ENCODE peak calls at places on chromosomes 12 and 14, in ten cellular contexts. One of them, this sample, is unnamed.

GRCh38 chr14:38257500-38257899 is 1.6 kb upstream of the CLEC14A start:
- DNase-seq in NCI-H524: no peak
- DNase-seq in HCEC 1CT: peak
- DNase-seq in frontal cortex: no peak
- DNase-seq in activated CD4-positive, alpha-beta T cell treated with anti-CD3 and anti-CD28 coated beads, Interleukin-2, amount 50 U/mL, for 1 hour: no peak
- DNase-seq in GM03348: no peak
- DNase-seq in stimulated activated CD4-positive, alpha-beta T cell treated with anti-CD3 and anti-CD28 coated beads, Interleukin-15, amount 100 ng/mL, for 24 hours: no peak
- DNase-seq in Caco-2: no peak
- DNase-seq in M059J: no peak
- DNase-seq in ELR: peak
- DNase-seq in this sample: no peak

GRCh38 chr12:70443274-70443673 is 77.2 kb downstream of the KCNMB4 start:
- DNase-seq in NCI-H524: no peak
- DNase-seq in HCEC 1CT: peak
- DNase-seq in frontal cortex: no peak
- DNase-seq in activated CD4-positive, alpha-beta T cell treated with anti-CD3 and anti-CD28 coated beads, Interleukin-2, amount 50 U/mL, for 1 hour: no peak
- DNase-seq in GM03348: no peak
- DNase-seq in stimulated activated CD4-positive, alpha-beta T cell treated with anti-CD3 and anti-CD28 coated beads, Interleukin-15, amount 100 ng/mL, for 24 hours: no peak
- DNase-seq in Caco-2: no peak
- DNase-seq in M059J: peak
- DNase-seq in ELR: peak
- DNase-seq in this sample: no peak

GRCh38 chr12:24661657-24662096 is 287.2 kb downstream of the BCAT1 start:
- DNase-seq in NCI-H524: no peak
- DNase-seq in HCEC 1CT: peak
- DNase-seq in frontal cortex: no peak
- DNase-seq in activated CD4-positive, alpha-beta T cell treated with anti-CD3 and anti-CD28 coated beads, Interleukin-2, amount 50 U/mL, for 1 hour: no peak
- DNase-seq in GM03348: no peak
- DNase-seq in stimulated activated CD4-positive, alpha-beta T cell treated with anti-CD3 and anti-CD28 coated beads, Interleukin-15, amount 100 ng/mL, for 24 hours: no peak
- DNase-seq in Caco-2: no peak
- DNase-seq in M059J: peak
- DNase-seq in ELR: peak
- DNase-seq in this sample: no peak

GRCh38 chr12:54688309-54689033 is 40.3 kb upstream of the DCD start:
- DNase-seq in NCI-H524: no peak
- DNase-seq in HCEC 1CT: no peak
- DNase-seq in frontal cortex: no peak
- DNase-seq in activated CD4-positive, alpha-beta T cell treated with anti-CD3 and anti-CD28 coated beads, Interleukin-2, amount 50 U/mL, for 1 hour: no peak
- DNase-seq in GM03348: no peak
- DNase-seq in stimulated activated CD4-positive, alpha-beta T cell treated with anti-CD3 and anti-CD28 coated beads, Interleukin-15, amount 100 ng/mL, for 24 hours: no peak
- DNase-seq in Caco-2: no peak
- DNase-seq in M059J: no peak
- DNase-seq in ELR: no peak
- DNase-seq in this sample: no peak

GRCh38 chr12:42744539-42745156 is 155.1 kb upstream of the PRICKLE1 start:
- DNase-seq in NCI-H524: no peak
- DNase-seq in HCEC 1CT: no peak
- DNase-seq in frontal cortex: no peak
- DNase-seq in activated CD4-positive, alpha-beta T cell treated with anti-CD3 and anti-CD28 coated beads, Interleukin-2, amount 50 U/mL, for 1 hour: no peak
- DNase-seq in GM03348: peak
- DNase-seq in stimulated activated CD4-positive, alpha-beta T cell treated with anti-CD3 and anti-CD28 coated beads, Interleukin-15, amount 100 ng/mL, for 24 hours: no peak
- DNase-seq in Caco-2: peak
- DNase-seq in M059J: peak
- DNase-seq in ELR: peak
- DNase-seq in this sample: no peak

GRCh38 chr14:35766700-35767082 is 42.4 kb downstream of the RALGAPA1 start:
- DNase-seq in NCI-H524: no peak
- DNase-seq in HCEC 1CT: no peak
- DNase-seq in frontal cortex: no peak
- DNase-seq in activated CD4-positive, alpha-beta T cell treated with anti-CD3 and anti-CD28 coated beads, Interleukin-2, amount 50 U/mL, for 1 hour: no peak
- DNase-seq in GM03348: no peak
- DNase-seq in stimulated activated CD4-positive, alpha-beta T cell treated with anti-CD3 and anti-CD28 coated beads, Interleukin-15, amount 100 ng/mL, for 24 hours: no peak
- DNase-seq in Caco-2: no peak
- DNase-seq in M059J: peak
- DNase-seq in ELR: peak
- DNase-seq in this sample: peak

GRCh38 chr12:79407671-79408622 is 282.8 kb downstream of the PAWR start:
- DNase-seq in NCI-H524: peak
- DNase-seq in HCEC 1CT: peak
- DNase-seq in frontal cortex: no peak
- DNase-seq in activated CD4-positive, alpha-beta T cell treated with anti-CD3 and anti-CD28 coated beads, Interleukin-2, amount 50 U/mL, for 1 hour: no peak
- DNase-seq in GM03348: peak
- DNase-seq in stimulated activated CD4-positive, alpha-beta T cell treated with anti-CD3 and anti-CD28 coated beads, Interleukin-15, amount 100 ng/mL, for 24 hours: peak
- DNase-seq in Caco-2: peak
- DNase-seq in M059J: peak
- DNase-seq in ELR: peak
- DNase-seq in this sample: no peak

GRCh38 chr12:27844427-27845090 is 64.5 kb upstream of the MANSC4 start:
- DNase-seq in NCI-H524: no peak
- DNase-seq in HCEC 1CT: no peak
- DNase-seq in frontal cortex: no peak
- DNase-seq in activated CD4-positive, alpha-beta T cell treated with anti-CD3 and anti-CD28 coated beads, Interleukin-2, amount 50 U/mL, for 1 hour: no peak
- DNase-seq in GM03348: no peak
- DNase-seq in stimulated activated CD4-positive, alpha-beta T cell treated with anti-CD3 and anti-CD28 coated beads, Interleukin-15, amount 100 ng/mL, for 24 hours: no peak
- DNase-seq in Caco-2: no peak
- DNase-seq in M059J: peak
- DNase-seq in ELR: no peak
- DNase-seq in this sample: no peak

GRCh38 chr14:94048676-94049624 is 22.8 kb downstream of the OTUB2 start:
- DNase-seq in NCI-H524: peak
- DNase-seq in HCEC 1CT: no peak
- DNase-seq in frontal cortex: no peak
- DNase-seq in activated CD4-positive, alpha-beta T cell treated with anti-CD3 and anti-CD28 coated beads, Interleukin-2, amount 50 U/mL, for 1 hour: no peak
- DNase-seq in GM03348: no peak
- DNase-seq in stimulated activated CD4-positive, alpha-beta T cell treated with anti-CD3 and anti-CD28 coated beads, Interleukin-15, amount 100 ng/mL, for 24 hours: no peak
- DNase-seq in Caco-2: no peak
- DNase-seq in M059J: no peak
- DNase-seq in ELR: no peak
- DNase-seq in this sample: no peak

GRCh38 chr14:54567634-54568561 is 970 bp downstream of the SAMD4A start:
- DNase-seq in NCI-H524: peak
- DNase-seq in HCEC 1CT: peak
- DNase-seq in frontal cortex: peak
- DNase-seq in activated CD4-positive, alpha-beta T cell treated with anti-CD3 and anti-CD28 coated beads, Interleukin-2, amount 50 U/mL, for 1 hour: peak
- DNase-seq in GM03348: peak
- DNase-seq in stimulated activated CD4-positive, alpha-beta T cell treated with anti-CD3 and anti-CD28 coated beads, Interleukin-15, amount 100 ng/mL, for 24 hours: peak
- DNase-seq in Caco-2: peak
- DNase-seq in M059J: peak
- DNase-seq in ELR: peak
- DNase-seq in this sample: peak

GRCh38 chr12:123354600-123354999 is 10.0 kb downstream of the SBNO1 start:
- DNase-seq in NCI-H524: no peak
- DNase-seq in HCEC 1CT: no peak
- DNase-seq in frontal cortex: no peak
- DNase-seq in activated CD4-positive, alpha-beta T cell treated with anti-CD3 and anti-CD28 coated beads, Interleukin-2, amount 50 U/mL, for 1 hour: no peak
- DNase-seq in GM03348: no peak
- DNase-seq in stimulated activated CD4-positive, alpha-beta T cell treated with anti-CD3 and anti-CD28 coated beads, Interleukin-15, amount 100 ng/mL, for 24 hours: no peak
- DNase-seq in Caco-2: no peak
- DNase-seq in M059J: peak
- DNase-seq in ELR: peak
- DNase-seq in this sample: no peak

GRCh38 chr12:129605666-129606065 is 298.2 kb downstream of the TMEM132D start:
- DNase-seq in NCI-H524: no peak
- DNase-seq in HCEC 1CT: no peak
- DNase-seq in frontal cortex: no peak
- DNase-seq in activated CD4-positive, alpha-beta T cell treated with anti-CD3 and anti-CD28 coated beads, Interleukin-2, amount 50 U/mL, for 1 hour: no peak
- DNase-seq in GM03348: no peak
- DNase-seq in stimulated activated CD4-positive, alpha-beta T cell treated with anti-CD3 and anti-CD28 coated beads, Interleukin-15, amount 100 ng/mL, for 24 hours: no peak
- DNase-seq in Caco-2: no peak
- DNase-seq in M059J: no peak
- DNase-seq in ELR: no peak
- DNase-seq in this sample: no peak

GRCh38 chr14:94596361-94596760 is 15.1 kb downstream of the SERPINA5 start:
- DNase-seq in NCI-H524: no peak
- DNase-seq in HCEC 1CT: no peak
- DNase-seq in frontal cortex: no peak
- DNase-seq in activated CD4-positive, alpha-beta T cell treated with anti-CD3 and anti-CD28 coated beads, Interleukin-2, amount 50 U/mL, for 1 hour: no peak
- DNase-seq in GM03348: no peak
- DNase-seq in stimulated activated CD4-positive, alpha-beta T cell treated with anti-CD3 and anti-CD28 coated beads, Interleukin-15, amount 100 ng/mL, for 24 hours: no peak
- DNase-seq in Caco-2: no peak
- DNase-seq in M059J: no peak
- DNase-seq in ELR: no peak
- DNase-seq in this sample: no peak

GRCh38 chr12:31117203-31118011 is 43.7 kb downstream of the DDX11 start:
- DNase-seq in NCI-H524: peak
- DNase-seq in HCEC 1CT: peak
- DNase-seq in frontal cortex: peak
- DNase-seq in activated CD4-positive, alpha-beta T cell treated with anti-CD3 and anti-CD28 coated beads, Interleukin-2, amount 50 U/mL, for 1 hour: peak
- DNase-seq in GM03348: peak
- DNase-seq in stimulated activated CD4-positive, alpha-beta T cell treated with anti-CD3 and anti-CD28 coated beads, Interleukin-15, amount 100 ng/mL, for 24 hours: peak
- DNase-seq in Caco-2: no peak
- DNase-seq in M059J: peak
- DNase-seq in ELR: peak
- DNase-seq in this sample: peak

GRCh38 chr12:124297389-124297788 is 2.5 kb downstream of the RFLNA start:
- DNase-seq in NCI-H524: no peak
- DNase-seq in HCEC 1CT: no peak
- DNase-seq in frontal cortex: no peak
- DNase-seq in activated CD4-positive, alpha-beta T cell treated with anti-CD3 and anti-CD28 coated beads, Interleukin-2, amount 50 U/mL, for 1 hour: no peak
- DNase-seq in GM03348: no peak
- DNase-seq in stimulated activated CD4-positive, alpha-beta T cell treated with anti-CD3 and anti-CD28 coated beads, Interleukin-15, amount 100 ng/mL, for 24 hours: no peak
- DNase-seq in Caco-2: no peak
- DNase-seq in M059J: no peak
- DNase-seq in ELR: no peak
- DNase-seq in this sample: no peak

GRCh38 chr14:95495538-95496025 is 20.9 kb downstream of the SYNE3 start:
- DNase-seq in NCI-H524: no peak
- DNase-seq in HCEC 1CT: no peak
- DNase-seq in frontal cortex: no peak
- DNase-seq in activated CD4-positive, alpha-beta T cell treated with anti-CD3 and anti-CD28 coated beads, Interleukin-2, amount 50 U/mL, for 1 hour: no peak
- DNase-seq in GM03348: no peak
- DNase-seq in stimulated activated CD4-positive, alpha-beta T cell treated with anti-CD3 and anti-CD28 coated beads, Interleukin-15, amount 100 ng/mL, for 24 hours: peak
- DNase-seq in Caco-2: no peak
- DNase-seq in M059J: no peak
- DNase-seq in ELR: peak
- DNase-seq in this sample: no peak

GRCh38 chr12:67482751-67483661 is 165.5 kb upstream of the DYRK2 start:
- DNase-seq in NCI-H524: no peak
- DNase-seq in HCEC 1CT: peak
- DNase-seq in frontal cortex: no peak
- DNase-seq in activated CD4-positive, alpha-beta T cell treated with anti-CD3 and anti-CD28 coated beads, Interleukin-2, amount 50 U/mL, for 1 hour: peak
- DNase-seq in GM03348: peak
- DNase-seq in stimulated activated CD4-positive, alpha-beta T cell treated with anti-CD3 and anti-CD28 coated beads, Interleukin-15, amount 100 ng/mL, for 24 hours: peak
- DNase-seq in Caco-2: no peak
- DNase-seq in M059J: peak
- DNase-seq in ELR: peak
- DNase-seq in this sample: peak

GRCh38 chr14:104968541-104969401 is 9.4 kb downstream of the AHNAK2 start:
- DNase-seq in NCI-H524: no peak
- DNase-seq in HCEC 1CT: peak
- DNase-seq in frontal cortex: no peak
- DNase-seq in activated CD4-positive, alpha-beta T cell treated with anti-CD3 and anti-CD28 coated beads, Interleukin-2, amount 50 U/mL, for 1 hour: no peak
- DNase-seq in GM03348: peak
- DNase-seq in stimulated activated CD4-positive, alpha-beta T cell treated with anti-CD3 and anti-CD28 coated beads, Interleukin-15, amount 100 ng/mL, for 24 hours: no peak
- DNase-seq in Caco-2: no peak
- DNase-seq in M059J: no peak
- DNase-seq in ELR: peak
- DNase-seq in this sample: no peak

GRCh38 chr14:76376001-76376404 is at the start of gene ESRRB:
- DNase-seq in NCI-H524: peak
- DNase-seq in HCEC 1CT: no peak
- DNase-seq in frontal cortex: no peak
- DNase-seq in activated CD4-positive, alpha-beta T cell treated with anti-CD3 and anti-CD28 coated beads, Interleukin-2, amount 50 U/mL, for 1 hour: no peak
- DNase-seq in GM03348: no peak
- DNase-seq in stimulated activated CD4-positive, alpha-beta T cell treated with anti-CD3 and anti-CD28 coated beads, Interleukin-15, amount 100 ng/mL, for 24 hours: no peak
- DNase-seq in Caco-2: no peak
- DNase-seq in M059J: peak
- DNase-seq in ELR: no peak
- DNase-seq in this sample: no peak

GRCh38 chr12:93573552-93574223 is 1.2 kb downstream of the SOCS2 start:
- DNase-seq in NCI-H524: no peak
- DNase-seq in HCEC 1CT: peak
- DNase-seq in frontal cortex: no peak
- DNase-seq in activated CD4-positive, alpha-beta T cell treated with anti-CD3 and anti-CD28 coated beads, Interleukin-2, amount 50 U/mL, for 1 hour: no peak
- DNase-seq in GM03348: peak
- DNase-seq in stimulated activated CD4-positive, alpha-beta T cell treated with anti-CD3 and anti-CD28 coated beads, Interleukin-15, amount 100 ng/mL, for 24 hours: peak
- DNase-seq in Caco-2: peak
- DNase-seq in M059J: peak
- DNase-seq in ELR: peak
- DNase-seq in this sample: no peak

GRCh38 chr12:63841611-63842010 is 2.9 kb upstream of the SRGAP1 start:
- DNase-seq in NCI-H524: no peak
- DNase-seq in HCEC 1CT: no peak
- DNase-seq in frontal cortex: no peak
- DNase-seq in activated CD4-positive, alpha-beta T cell treated with anti-CD3 and anti-CD28 coated beads, Interleukin-2, amount 50 U/mL, for 1 hour: no peak
- DNase-seq in GM03348: no peak
- DNase-seq in stimulated activated CD4-positive, alpha-beta T cell treated with anti-CD3 and anti-CD28 coated beads, Interleukin-15, amount 100 ng/mL, for 24 hours: no peak
- DNase-seq in Caco-2: no peak
- DNase-seq in M059J: no peak
- DNase-seq in ELR: no peak
- DNase-seq in this sample: no peak

GRCh38 chr14:65461730-65462129 is 49.2 kb downstream of the FUT8 start:
- DNase-seq in NCI-H524: peak
- DNase-seq in HCEC 1CT: no peak
- DNase-seq in frontal cortex: no peak
- DNase-seq in activated CD4-positive, alpha-beta T cell treated with anti-CD3 and anti-CD28 coated beads, Interleukin-2, amount 50 U/mL, for 1 hour: no peak
- DNase-seq in GM03348: peak
- DNase-seq in stimulated activated CD4-positive, alpha-beta T cell treated with anti-CD3 and anti-CD28 coated beads, Interleukin-15, amount 100 ng/mL, for 24 hours: no peak
- DNase-seq in Caco-2: no peak
- DNase-seq in M059J: no peak
- DNase-seq in ELR: no peak
- DNase-seq in this sample: no peak

GRCh38 chr12:113416091-113416754 is 6.0 kb upstream of the SDSL start:
- DNase-seq in NCI-H524: no peak
- DNase-seq in HCEC 1CT: peak
- DNase-seq in frontal cortex: no peak
- DNase-seq in activated CD4-positive, alpha-beta T cell treated with anti-CD3 and anti-CD28 coated beads, Interleukin-2, amount 50 U/mL, for 1 hour: no peak
- DNase-seq in GM03348: no peak
- DNase-seq in stimulated activated CD4-positive, alpha-beta T cell treated with anti-CD3 and anti-CD28 coated beads, Interleukin-15, amount 100 ng/mL, for 24 hours: no peak
- DNase-seq in Caco-2: no peak
- DNase-seq in M059J: peak
- DNase-seq in ELR: peak
- DNase-seq in this sample: no peak

GRCh38 chr12:93127582-93128331 is 198.7 kb upstream of the EEA1 start:
- DNase-seq in NCI-H524: peak
- DNase-seq in HCEC 1CT: peak
- DNase-seq in frontal cortex: no peak
- DNase-seq in activated CD4-positive, alpha-beta T cell treated with anti-CD3 and anti-CD28 coated beads, Interleukin-2, amount 50 U/mL, for 1 hour: no peak
- DNase-seq in GM03348: no peak
- DNase-seq in stimulated activated CD4-positive, alpha-beta T cell treated with anti-CD3 and anti-CD28 coated beads, Interleukin-15, amount 100 ng/mL, for 24 hours: no peak
- DNase-seq in Caco-2: peak
- DNase-seq in M059J: no peak
- DNase-seq in ELR: peak
- DNase-seq in this sample: no peak

GRCh38 chr12:27822076-27822712 is 42.2 kb upstream of the MANSC4 start:
- DNase-seq in NCI-H524: no peak
- DNase-seq in HCEC 1CT: peak
- DNase-seq in frontal cortex: no peak
- DNase-seq in activated CD4-positive, alpha-beta T cell treated with anti-CD3 and anti-CD28 coated beads, Interleukin-2, amount 50 U/mL, for 1 hour: peak
- DNase-seq in GM03348: peak
- DNase-seq in stimulated activated CD4-positive, alpha-beta T cell treated with anti-CD3 and anti-CD28 coated beads, Interleukin-15, amount 100 ng/mL, for 24 hours: peak
- DNase-seq in Caco-2: no peak
- DNase-seq in M059J: peak
- DNase-seq in ELR: peak
- DNase-seq in this sample: no peak

GRCh38 chr14:48536318-48536717 is 860.9 kb upstream of the MDGA2 start:
- DNase-seq in NCI-H524: no peak
- DNase-seq in HCEC 1CT: no peak
- DNase-seq in frontal cortex: no peak
- DNase-seq in activated CD4-positive, alpha-beta T cell treated with anti-CD3 and anti-CD28 coated beads, Interleukin-2, amount 50 U/mL, for 1 hour: no peak
- DNase-seq in GM03348: no peak
- DNase-seq in stimulated activated CD4-positive, alpha-beta T cell treated with anti-CD3 and anti-CD28 coated beads, Interleukin-15, amount 100 ng/mL, for 24 hours: no peak
- DNase-seq in Caco-2: peak
- DNase-seq in M059J: peak
- DNase-seq in ELR: no peak
- DNase-seq in this sample: no peak

GRCh38 chr14:85534435-85534834 is 4.5 kb downstream of the FLRT2 start:
- DNase-seq in NCI-H524: peak
- DNase-seq in HCEC 1CT: peak
- DNase-seq in frontal cortex: peak
- DNase-seq in activated CD4-positive, alpha-beta T cell treated with anti-CD3 and anti-CD28 coated beads, Interleukin-2, amount 50 U/mL, for 1 hour: no peak
- DNase-seq in GM03348: peak
- DNase-seq in stimulated activated CD4-positive, alpha-beta T cell treated with anti-CD3 and anti-CD28 coated beads, Interleukin-15, amount 100 ng/mL, for 24 hours: no peak
- DNase-seq in Caco-2: no peak
- DNase-seq in M059J: no peak
- DNase-seq in ELR: peak
- DNase-seq in this sample: no peak

GRCh38 chr12:47812797-47813490 is 6.8 kb downstream of the HDAC7 start:
- DNase-seq in NCI-H524: no peak
- DNase-seq in HCEC 1CT: peak
- DNase-seq in frontal cortex: peak
- DNase-seq in activated CD4-positive, alpha-beta T cell treated with anti-CD3 and anti-CD28 coated beads, Interleukin-2, amount 50 U/mL, for 1 hour: peak
- DNase-seq in GM03348: peak
- DNase-seq in stimulated activated CD4-positive, alpha-beta T cell treated with anti-CD3 and anti-CD28 coated beads, Interleukin-15, amount 100 ng/mL, for 24 hours: peak
- DNase-seq in Caco-2: peak
- DNase-seq in M059J: peak
- DNase-seq in ELR: peak
- DNase-seq in this sample: peak

This sample was measured in naive thymus-derived CD8-positive, alpha-beta T cell.